ENCODE peak calls at places on chromosomes 1 and 21, in five cellular contexts. U, X, S, L and O are unnamed samples.

GRCh38 chr1:14871569-14871968 is 273.1 kb downstream of the KAZN start:
- DNase-seq in U (no peak), X (no peak), S (no peak), L (no peak), O (no peak)

GRCh38 chr21:43871487-43871886 is 6.5 kb downstream of the AGPAT3 start:
- DNase-seq in U (no peak), X (no peak), S (no peak), L (no peak), O (no peak)

GRCh38 chr1:229694053-229694693 is 68.1 kb downstream of the URB2 start:
- DNase-seq in U (peak; percentile 59), X (peak; percentile 65), S (peak; percentile 78), L (peak; percentile 41), O (peak; percentile 74)

GRCh38 chr1:21290546-21290944 is 282 bp upstream of the ECE1 start:
- DNase-seq in U (no peak), X (no peak), S (no peak), L (no peak), O (no peak)

GRCh38 chr21:45545691-45546531 is 3.7 kb upstream of the SLC19A1 start:
- DNase-seq in U (peak; percentile 28), X (no peak), S (no peak), L (no peak), O (no peak)

GRCh38 chr1:209883341-209883971 is 54.6 kb upstream of the SYT14 start:
- DNase-seq in U (no peak), X (no peak), S (no peak), L (peak; percentile 53), O (no peak)

GRCh38 chr1:31381394-31382287 is 8.8 kb upstream of the FABP3 start:
- DNase-seq in U (no peak), X (no peak), S (no peak), L (no peak), O (no peak)

GRCh38 chr1:198696211-198696610 is 57.4 kb downstream of the PTPRC start:
- DNase-seq in U (no peak), X (no peak), S (no peak), L (no peak), O (no peak)

GRCh38 chr1:64471724-64472276 is 1.9 kb downstream of the CACHD1 start:
- DNase-seq in U (no peak), X (no peak), S (no peak), L (no peak), O (no peak)

GRCh38 chr21:39217356-39218081 is 34.3 kb upstream of the PSMG1 start:
- DNase-seq in U (no peak), X (no peak), S (no peak), L (no peak), O (no peak)

GRCh38 chr21:17371470-17371869 is 141.4 kb upstream of the CXADR start:
- DNase-seq in U (no peak), X (no peak), S (no peak), L (peak; percentile 8), O (no peak)

GRCh38 chr1:184531296-184531695 is 144.5 kb downstream of the C1orf21 start:
- DNase-seq in U (no peak), X (no peak), S (no peak), L (no peak), O (no peak)

GRCh38 chr1:180188103-180188506 is 33.4 kb downstream of the QSOX1 start:
- DNase-seq in U (no peak), X (no peak), S (peak; percentile 23), L (no peak), O (peak; percentile 58)

GRCh38 chr1:109922326-109922725 is 11.7 kb downstream of the CSF1 start:
- DNase-seq in U (no peak), X (no peak), S (no peak), L (no peak), O (no peak)

GRCh38 chr21:38027901-38028300 is 111.6 kb upstream of the KCNJ6 start:
- DNase-seq in U (no peak), X (no peak), S (no peak), L (no peak), O (no peak)

GRCh38 chr1:228015276-228016180 is 8.7 kb downstream of the WNT3A start:
- DNase-seq in U (peak; percentile 40), X (no peak), S (no peak), L (no peak), O (peak; percentile 9)

GRCh38 chr21:36125513-36126121 is 9.3 kb upstream of the CBR3 start:
- DNase-seq in U (peak; percentile 69), X (peak; percentile 67), S (peak; percentile 41), L (no peak), O (peak; percentile 48)
- H3K27ac ChIP-seq in U (peak overlapping the region; percentile 41), X (no peak overlapping the region), S (peak overlapping the region; percentile 26), L (peak overlapping the region; percentile 33), O (no peak overlapping the region)

DNA sequence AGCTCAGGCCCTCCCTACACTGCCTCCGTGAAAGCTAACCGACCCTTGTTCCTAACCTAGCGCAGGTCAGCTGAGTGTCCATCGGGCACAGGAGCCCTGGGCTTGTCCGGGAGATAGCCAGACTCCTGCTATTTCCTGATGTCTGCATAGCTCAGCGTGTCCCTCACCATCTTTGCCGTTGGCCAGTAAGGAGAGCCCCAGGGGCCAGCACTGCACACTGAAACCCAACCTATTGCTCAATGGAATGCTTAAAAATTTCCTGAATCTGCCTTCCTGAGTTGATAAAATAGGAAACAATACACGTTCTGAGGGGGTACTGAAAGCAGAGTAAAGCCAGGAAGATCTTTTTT is 2.2 kb downstream of the RUNX1 start:
- DNase-seq in U (no peak), X (peak; percentile 34), S (no peak), L (no peak), O (no peak)
- TF ChIP-seq CTCF in U (no peak), X (no peak), S (no peak), L (no peak), O (no peak)

GRCh38 chr1:247077234-247077633 is 1.4 kb downstream of the ZNF670 start:
- DNase-seq in U (no peak), X (no peak), S (no peak), L (no peak), O (no peak)
- H3K4me3 ChIP-seq in U (peak overlapping the region; percentile 72), X (no peak overlapping the region), S (no peak overlapping the region), L (peak overlapping the region; percentile 83), O (peak overlapping the region; percentile 73)

DNA sequence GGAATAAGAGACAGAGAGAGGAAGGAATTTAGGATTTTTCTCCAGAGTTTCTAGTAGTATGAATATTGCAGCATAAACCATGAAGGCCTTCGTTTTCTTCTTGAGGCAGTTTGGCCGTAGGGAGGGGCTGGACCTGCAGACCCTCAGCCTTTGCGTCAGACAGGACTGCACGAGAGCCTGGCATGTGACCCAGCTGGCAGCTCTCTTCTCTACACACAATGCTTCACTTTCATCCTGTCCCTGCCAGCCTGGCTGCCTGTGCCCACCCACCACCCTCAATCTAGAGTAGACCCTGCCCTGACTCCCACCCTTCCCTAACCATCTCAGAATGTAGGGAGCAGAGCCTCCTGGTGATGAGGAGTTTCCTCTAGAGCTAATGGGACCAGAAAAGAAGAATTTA is 1.6 kb downstream of the CA14 start:
- DNase-seq in U (no peak), X (no peak), S (no peak), L (no peak), O (no peak)
- H3K27ac ChIP-seq in U (peak overlapping the region; percentile 62), X (no peak overlapping the region), S (peak overlapping the region; percentile 76), L (no peak overlapping the region), O (peak overlapping the region; percentile 90)

GRCh38 chr1:220881918-220882891 is 3.0 kb downstream of the HLX start:
- DNase-seq in U (no peak), X (no peak), S (no peak), L (no peak), O (no peak)
- TF ChIP-seq CTCF in U (peak; percentile 19), X (no peak), S (no peak), L (peak; percentile 6), O (no peak)

GRCh38 chr1:206508956-206509355 is 1.6 kb downstream of the RASSF5 start:
- DNase-seq in U (no peak), X (no peak), S (no peak), L (peak; percentile 42), O (peak; percentile 23)
- H3K4me3 ChIP-seq in U (peak overlapping the region; percentile 77), X (no peak overlapping the region), S (no peak overlapping the region), L (peak overlapping the region; percentile 60), O (no peak overlapping the region)

GRCh38 chr1:205276334-205277065 is 45.0 kb downstream of the NUAK2 start:
- DNase-seq in U (no peak), X (no peak), S (no peak), L (no peak), O (peak; percentile 36)

GRCh38 chr1:205275133-205275532 is 46.4 kb downstream of the NUAK2 start:
- DNase-seq in U (peak; percentile 75), X (peak; percentile 69), S (no peak), L (no peak), O (peak; percentile 91)

GRCh38 chr1:205273551-205273982 is 45.8 kb downstream of the TMCC2 start:
- DNase-seq in U (peak; percentile 91), X (peak; percentile 88), S (peak; percentile 73), L (no peak), O (peak; percentile 94)

GRCh38 chr1:205274041-205274691 is 46.4 kb downstream of the TMCC2 start:
- DNase-seq in U (no peak), X (no peak), S (no peak), L (no peak), O (no peak)

GRCh38 chr1:205275916-205276315 is 45.6 kb downstream of the NUAK2 start:
- DNase-seq in U (no peak), X (no peak), S (no peak), L (no peak), O (no peak)
- H3K27ac ChIP-seq in U (no peak overlapping the region), X (no peak overlapping the region), S (no peak overlapping the region), L (no peak overlapping the region), O (peak overlapping the region; percentile 100)

DNA sequence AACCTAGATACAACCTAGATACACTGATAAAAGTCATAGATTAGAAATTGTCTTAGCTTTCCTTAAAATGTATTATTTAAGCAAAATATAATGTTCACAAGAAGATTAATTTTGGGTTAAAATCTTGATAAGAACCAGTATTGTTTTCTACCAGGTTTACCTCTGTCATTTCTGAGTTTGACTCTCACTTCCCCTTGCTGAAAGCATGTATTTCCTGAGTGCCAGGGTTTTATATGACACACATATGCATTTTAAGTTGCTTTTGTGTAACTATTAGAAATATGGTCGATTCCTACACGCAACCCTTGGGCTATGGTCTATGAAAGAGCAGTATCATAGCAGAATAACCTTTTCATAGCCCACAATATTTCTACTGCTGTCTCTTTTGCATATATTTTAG is 351.7 kb downstream of the ZP4 start:
- DNase-seq in U (no peak), X (no peak), S (no peak), L (no peak), O (no peak)
- TF ChIP-seq CTCF in U (no peak), X (no peak), S (no peak), L (no peak), O (no peak)

DNA sequence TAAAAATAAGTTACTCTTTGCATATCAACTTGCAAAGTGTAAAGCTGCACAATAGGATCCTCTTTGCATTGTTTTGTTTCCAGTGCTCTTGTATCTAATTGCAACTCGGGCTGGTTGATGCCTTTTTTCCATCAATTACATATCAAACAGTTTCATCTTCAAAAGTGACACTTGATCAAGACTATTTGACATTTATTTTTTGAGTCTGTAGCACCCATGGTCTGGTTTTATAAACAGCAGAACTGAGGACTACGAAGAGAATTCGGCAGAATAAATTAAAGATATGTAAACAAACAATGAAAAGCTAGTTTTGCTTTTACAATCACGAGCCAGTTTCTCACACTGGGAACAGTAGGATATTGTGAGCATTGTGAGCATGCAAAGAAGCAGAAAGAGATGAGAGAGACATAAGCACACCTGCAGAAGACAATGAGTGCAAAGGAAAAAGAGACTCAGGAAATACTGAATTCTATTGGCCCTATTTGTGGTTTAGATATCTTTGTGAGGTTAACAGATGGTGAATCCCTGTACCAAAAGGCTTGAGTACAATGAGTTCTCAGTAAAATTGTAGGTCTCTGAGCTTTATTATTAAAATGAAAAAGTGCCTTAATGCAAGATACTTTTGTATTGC is 45.4 kb downstream of the RPL5 start:
- DNase-seq in U (no peak), X (no peak), S (no peak), L (no peak), O (no peak)
- H3K4me3 ChIP-seq in U (no peak overlapping the region), X (no peak overlapping the region), S (no peak overlapping the region), L (peak overlapping the region; percentile 20), O (peak overlapping the region; percentile 28)